ENCODE peak calls at places on chromosomes 2 and 18, in four cellular contexts. One of them, this sample, is unnamed.
A peak's percentile ranks its signal among the peaks of the same experiment; 100 is the strongest.

GRCh38 chr18:9838144-9838877 is 47.5 kb upstream of the TXNDC2 start:
- DNase-seq in H54: peak; percentile 18
- DNase-seq in renal cortical epithelial cell: peak; percentile 89
- DNase-seq in left cardiac atrium: no peak
- DNase-seq in this sample: no peak

GRCh38 chr18:21703241-21703820 is 1.2 kb downstream of the ABHD3 start:
- DNase-seq in H54: no peak
- DNase-seq in left cardiac atrium: no peak
- DNase-seq in renal cortical epithelial cell: no peak
- DNase-seq in this sample: no peak

GRCh38 chr2:147487286-147487979 is 357.4 kb upstream of the ACVR2A start:
- DNase-seq in left cardiac atrium: no peak
- DNase-seq in renal cortical epithelial cell: no peak
- DNase-seq in H54: no peak
- DNase-seq in this sample: no peak

GRCh38 chr2:205680067-205680466 is 2.2 kb upstream of the NRP2 start:
- DNase-seq in left cardiac atrium: peak; percentile 39
- DNase-seq in H54: peak; percentile 63
- DNase-seq in renal cortical epithelial cell: peak; percentile 78
- DNase-seq in this sample: no peak

GRCh38 chr2:103656558-103656957 is 894.7 kb downstream of the TMEM182 start:
- DNase-seq in left cardiac atrium: no peak
- DNase-seq in H54: no peak
- DNase-seq in renal cortical epithelial cell: peak; percentile 47
- DNase-seq in this sample: no peak

GRCh38 chr2:220948579-220948978 is 623.5 kb downstream of the EPHA4 start:
- DNase-seq in renal cortical epithelial cell: no peak
- DNase-seq in H54: no peak
- DNase-seq in left cardiac atrium: no peak
- DNase-seq in this sample: no peak

GRCh38 chr2:152622228-152622627 is 95.0 kb downstream of the PRPF40A start:
- DNase-seq in left cardiac atrium: no peak
- DNase-seq in renal cortical epithelial cell: no peak
- DNase-seq in H54: no peak
- DNase-seq in this sample: no peak

GRCh38 chr2:182827182-182827879 is 39.1 kb downstream of the FRZB start:
- DNase-seq in H54: no peak
- DNase-seq in left cardiac atrium: no peak
- DNase-seq in renal cortical epithelial cell: no peak
- DNase-seq in this sample: no peak

GRCh38 chr18:12307871-12308385 is at the start of gene TUBB6:
- DNase-seq in renal cortical epithelial cell: no peak
- DNase-seq in left cardiac atrium: peak; percentile 88
- DNase-seq in H54: peak; percentile 57
- DNase-seq in this sample: peak; percentile 79

GRCh38 chr2:169361706-169362345 is 508 bp downstream of the LRP2 start:
- DNase-seq in left cardiac atrium: peak; percentile 24
- DNase-seq in renal cortical epithelial cell: no peak
- DNase-seq in H54: no peak
- DNase-seq in this sample: no peak

GRCh38 chr2:150165479-150165878 is 322.0 kb downstream of the RND3 start:
- DNase-seq in renal cortical epithelial cell: no peak
- DNase-seq in H54: no peak
- DNase-seq in left cardiac atrium: no peak
- DNase-seq in this sample: no peak

GRCh38 chr2:214076527-214076926 is 334.3 kb upstream of the VWC2L start:
- DNase-seq in H54: no peak
- DNase-seq in left cardiac atrium: no peak
- DNase-seq in renal cortical epithelial cell: peak; percentile 97
- DNase-seq in this sample: no peak

GRCh38 chr18:40004246-40004645 is 1950.8 kb upstream of the PIK3C3 start:
- DNase-seq in left cardiac atrium: no peak
- DNase-seq in H54: no peak
- DNase-seq in renal cortical epithelial cell: no peak
- DNase-seq in this sample: no peak

GRCh38 chr2:10435427-10436204 is 12.5 kb downstream of the ODC1 start:
- DNase-seq in left cardiac atrium: no peak
- DNase-seq in renal cortical epithelial cell: no peak
- DNase-seq in H54: no peak
- DNase-seq in this sample: no peak

GRCh38 chr2:57084697-57085281 is 901.0 kb downstream of the CCDC85A start:
- DNase-seq in H54: no peak
- DNase-seq in renal cortical epithelial cell: no peak
- DNase-seq in left cardiac atrium: no peak
- DNase-seq in this sample: no peak

GRCh38 chr2:26450031-26450635 is 27.8 kb downstream of the OTOF start:
- DNase-seq in H54: no peak
- DNase-seq in left cardiac atrium: no peak
- DNase-seq in renal cortical epithelial cell: no peak
- DNase-seq in this sample: no peak

GRCh38 chr2:133972786-133973185 is 281.1 kb upstream of the MGAT5 start:
- DNase-seq in H54: no peak
- DNase-seq in left cardiac atrium: peak; percentile 33
- DNase-seq in renal cortical epithelial cell: no peak
- DNase-seq in this sample: no peak

GRCh38 chr2:174158003-174158402 is 90.3 kb downstream of the OLA1 start:
- DNase-seq in H54: no peak
- DNase-seq in renal cortical epithelial cell: peak; percentile 51
- DNase-seq in left cardiac atrium: no peak
- DNase-seq in this sample: no peak

GRCh38 chr2:148614332-148615049 is 30.1 kb upstream of the EPC2 start:
- DNase-seq in renal cortical epithelial cell: peak; percentile 97
- DNase-seq in left cardiac atrium: no peak
- DNase-seq in H54: peak; percentile 29
- DNase-seq in this sample: no peak